ENCODE peak calls at places on chromosomes 2 and 18, in six cellular contexts. One of them, this sample, is unnamed.

GRCh38 chr2:105337122-105338019 is at the start of gene C2orf49:
- DNase-seq in cardiac muscle cell: peak; percentile 96
- DNase-seq in Peyer's patch: peak; percentile 93
- DNase-seq in astrocyte: peak; percentile 73
- DNase-seq in lung: peak; percentile 89
- DNase-seq in GM23338: peak; percentile 96
- DNase-seq in this sample: peak; percentile 88

GRCh38 chr2:14634223-14634884 is 1.8 kb downstream of the LRATD1 start:
- DNase-seq in cardiac muscle cell: peak; percentile 89
- DNase-seq in Peyer's patch: peak; percentile 93
- DNase-seq in astrocyte: peak; percentile 61
- DNase-seq in lung: peak; percentile 83
- DNase-seq in GM23338: peak; percentile 89
- DNase-seq in this sample: peak; percentile 93

GRCh38 chr2:168246072-168246482 is 1.3 kb downstream of the STK39 start:
- DNase-seq in cardiac muscle cell: no peak
- DNase-seq in Peyer's patch: no peak
- DNase-seq in astrocyte: peak; percentile 16
- DNase-seq in lung: no peak
- DNase-seq in GM23338: peak; percentile 67
- DNase-seq in this sample: no peak

GRCh38 chr2:75100011-75100680 is 99.2 kb downstream of the TACR1 start:
- DNase-seq in cardiac muscle cell: no peak
- DNase-seq in Peyer's patch: no peak
- DNase-seq in astrocyte: peak; percentile 96
- DNase-seq in lung: no peak
- DNase-seq in GM23338: no peak
- DNase-seq in this sample: no peak

GRCh38 chr2:40033781-40034180 is 254.7 kb upstream of the THUMPD2 start:
- DNase-seq in cardiac muscle cell: no peak
- DNase-seq in Peyer's patch: no peak
- DNase-seq in astrocyte: no peak
- DNase-seq in lung: no peak
- DNase-seq in GM23338: no peak
- DNase-seq in this sample: no peak

GRCh38 chr2:58535182-58535581 is 294.1 kb upstream of the FANCL start:
- DNase-seq in cardiac muscle cell: peak; percentile 49
- DNase-seq in Peyer's patch: no peak
- DNase-seq in astrocyte: no peak
- DNase-seq in lung: no peak
- DNase-seq in GM23338: peak; percentile 65
- DNase-seq in this sample: no peak

GRCh38 chr18:45539383-45539960 is 75.8 kb upstream of the SLC14A2 start:
- DNase-seq in cardiac muscle cell: no peak
- DNase-seq in Peyer's patch: no peak
- DNase-seq in astrocyte: no peak
- DNase-seq in lung: no peak
- DNase-seq in GM23338: no peak
- DNase-seq in this sample: no peak

GRCh38 chr2:55862673-55863390 is 60.8 kb downstream of the EFEMP1 start:
- DNase-seq in cardiac muscle cell: no peak
- DNase-seq in Peyer's patch: peak; percentile 50
- DNase-seq in astrocyte: peak; percentile 100
- DNase-seq in lung: peak; percentile 64
- DNase-seq in GM23338: no peak
- DNase-seq in this sample: peak; percentile 33

GRCh38 chr2:84807063-84807485 is 73.8 kb downstream of the TRABD2A start:
- DNase-seq in cardiac muscle cell: no peak
- DNase-seq in Peyer's patch: peak; percentile 57
- DNase-seq in astrocyte: peak; percentile 99
- DNase-seq in lung: peak; percentile 81
- DNase-seq in GM23338: no peak
- DNase-seq in this sample: peak; percentile 60

GRCh38 chr2:202718614-202719013 is 83.8 kb downstream of the FAM117B start:
- DNase-seq in cardiac muscle cell: no peak
- DNase-seq in Peyer's patch: no peak
- DNase-seq in astrocyte: peak; percentile 44
- DNase-seq in lung: no peak
- DNase-seq in GM23338: no peak
- DNase-seq in this sample: no peak

GRCh38 chr18:69469444-69469919 is 68.8 kb downstream of the DOK6 start:
- DNase-seq in cardiac muscle cell: no peak
- DNase-seq in Peyer's patch: no peak
- DNase-seq in astrocyte: no peak
- DNase-seq in lung: no peak
- DNase-seq in GM23338: peak; percentile 80
- DNase-seq in this sample: no peak

GRCh38 chr2:40758778-40759177 is 306.9 kb upstream of the SLC8A1 start:
- DNase-seq in cardiac muscle cell: no peak
- DNase-seq in Peyer's patch: no peak
- DNase-seq in astrocyte: no peak
- DNase-seq in lung: no peak
- DNase-seq in GM23338: no peak
- DNase-seq in this sample: no peak

GRCh38 chr2:163610817-163611556 is 124.8 kb downstream of the FIGN start:
- DNase-seq in cardiac muscle cell: no peak
- DNase-seq in Peyer's patch: no peak
- DNase-seq in astrocyte: no peak
- DNase-seq in lung: no peak
- DNase-seq in GM23338: peak; percentile 64
- DNase-seq in this sample: no peak

GRCh38 chr2:217371681-217372297 is 511.9 kb upstream of the TNP1 start:
- DNase-seq in cardiac muscle cell: no peak
- DNase-seq in Peyer's patch: no peak
- DNase-seq in astrocyte: peak; percentile 48
- DNase-seq in lung: no peak
- DNase-seq in GM23338: no peak
- DNase-seq in this sample: no peak

GRCh38 chr2:160220545-160221009 is 20.5 kb upstream of the ITGB6 start:
- DNase-seq in cardiac muscle cell: no peak
- DNase-seq in Peyer's patch: no peak
- DNase-seq in astrocyte: no peak
- DNase-seq in lung: no peak
- DNase-seq in GM23338: peak; percentile 14
- DNase-seq in this sample: no peak

GRCh38 chr2:157492189-157492773 is 48.4 kb upstream of the CYTIP start:
- DNase-seq in cardiac muscle cell: peak; percentile 73
- DNase-seq in Peyer's patch: peak; percentile 88
- DNase-seq in astrocyte: peak; percentile 30
- DNase-seq in lung: peak; percentile 58
- DNase-seq in GM23338: peak; percentile 79
- DNase-seq in this sample: peak; percentile 72

GRCh38 chr18:57947117-57947516 is 96.9 kb upstream of the NEDD4L start:
- DNase-seq in cardiac muscle cell: no peak
- DNase-seq in Peyer's patch: no peak
- DNase-seq in astrocyte: no peak
- DNase-seq in lung: no peak
- DNase-seq in GM23338: no peak
- DNase-seq in this sample: no peak

GRCh38 chr2:239059854-239060253 is 212.0 kb downstream of the TWIST2 start:
- DNase-seq in cardiac muscle cell: no peak
- DNase-seq in Peyer's patch: no peak
- DNase-seq in astrocyte: no peak
- DNase-seq in lung: no peak
- DNase-seq in GM23338: no peak
- DNase-seq in this sample: no peak

GRCh38 chr2:63050186-63050915 is at the start of gene OTX1:
- DNase-seq in cardiac muscle cell: peak; percentile 78
- DNase-seq in Peyer's patch: peak; percentile 66
- DNase-seq in astrocyte: no peak
- DNase-seq in lung: peak; percentile 68
- DNase-seq in GM23338: peak; percentile 90
- DNase-seq in this sample: peak; percentile 78

GRCh38 chr18:63199743-63200241 is 119.8 kb downstream of the BCL2 start:
- DNase-seq in cardiac muscle cell: no peak
- DNase-seq in Peyer's patch: no peak
- DNase-seq in astrocyte: no peak
- DNase-seq in lung: no peak
- DNase-seq in GM23338: no peak
- DNase-seq in this sample: no peak

GRCh38 chr18:52339891-52340371 is at the start of gene DCC:
- DNase-seq in cardiac muscle cell: peak; percentile 76
- DNase-seq in Peyer's patch: peak; percentile 45
- DNase-seq in astrocyte: peak; percentile 58
- DNase-seq in lung: peak; percentile 34
- DNase-seq in GM23338: peak; percentile 82
- DNase-seq in this sample: peak; percentile 38

GRCh38 chr2:20447437-20448245 is 767 bp downstream of the RHOB start:
- DNase-seq in cardiac muscle cell: peak; percentile 50
- DNase-seq in Peyer's patch: peak; percentile 67
- DNase-seq in astrocyte: no peak
- DNase-seq in lung: peak; percentile 49
- DNase-seq in GM23338: peak; percentile 53
- DNase-seq in this sample: peak; percentile 57

GRCh38 chr2:50957880-50958279 is 74.1 kb downstream of the NRXN1 start:
- DNase-seq in cardiac muscle cell: no peak
- DNase-seq in Peyer's patch: no peak
- DNase-seq in astrocyte: peak; percentile 42
- DNase-seq in lung: no peak
- DNase-seq in GM23338: no peak
- DNase-seq in this sample: no peak

GRCh38 chr18:34261865-34262780 is 37.4 kb upstream of the NOL4 start:
- DNase-seq in cardiac muscle cell: no peak
- DNase-seq in Peyer's patch: no peak
- DNase-seq in astrocyte: no peak
- DNase-seq in lung: no peak
- DNase-seq in GM23338: no peak
- DNase-seq in this sample: no peak

GRCh38 chr2:86308984-86309695 is 28.3 kb downstream of the REEP1 start:
- DNase-seq in cardiac muscle cell: peak; percentile 61
- DNase-seq in Peyer's patch: no peak
- DNase-seq in astrocyte: no peak
- DNase-seq in lung: no peak
- DNase-seq in GM23338: no peak
- DNase-seq in this sample: no peak

GRCh38 chr2:46801731-46802664 is 113.6 kb downstream of the MCFD2 start:
- DNase-seq in cardiac muscle cell: no peak
- DNase-seq in Peyer's patch: peak; percentile 15
- DNase-seq in astrocyte: peak; percentile 71
- DNase-seq in lung: peak; percentile 30
- DNase-seq in GM23338: no peak
- DNase-seq in this sample: no peak

GRCh38 chr2:190843874-190844699 is 36.5 kb upstream of the GLS start:
- DNase-seq in cardiac muscle cell: no peak
- DNase-seq in Peyer's patch: no peak
- DNase-seq in astrocyte: peak; percentile 64
- DNase-seq in lung: no peak
- DNase-seq in GM23338: no peak
- DNase-seq in this sample: no peak

GRCh38 chr18:42931501-42931900 is 184.0 kb downstream of the RIT2 start:
- DNase-seq in cardiac muscle cell: no peak
- DNase-seq in Peyer's patch: no peak
- DNase-seq in astrocyte: peak; percentile 87
- DNase-seq in lung: no peak
- DNase-seq in GM23338: no peak
- DNase-seq in this sample: no peak

DNA sequence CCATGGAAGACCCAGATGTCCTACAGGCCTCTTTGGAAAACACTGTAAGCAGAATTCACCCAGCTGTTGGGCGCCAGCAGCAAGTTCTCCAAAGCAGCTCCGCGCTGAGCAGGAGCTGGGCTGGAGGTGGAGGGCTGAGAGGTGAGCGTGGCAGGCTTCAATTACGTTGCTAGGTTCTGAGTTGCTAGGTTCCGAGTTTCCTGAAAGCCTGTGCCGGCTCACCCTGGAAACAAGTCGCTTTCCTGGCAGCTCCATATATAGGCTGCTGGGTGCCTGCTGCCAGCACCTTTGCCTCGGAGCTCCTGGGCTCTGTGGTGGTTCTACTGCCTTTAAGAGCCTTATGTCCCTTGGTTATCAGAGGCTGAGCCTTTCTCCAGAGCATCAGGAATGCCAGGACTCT is 14.4 kb upstream of the EGR4 start:
- DNase-seq in cardiac muscle cell: no peak
- DNase-seq in Peyer's patch: no peak
- DNase-seq in astrocyte: no peak
- DNase-seq in lung: no peak
- DNase-seq in GM23338: no peak
- DNase-seq in this sample: no peak
- H3K27me3 ChIP-seq in cardiac muscle cell: peaks cover 35% of the 10 kb centered on the region
- H3K27me3 ChIP-seq in Peyer's patch: no peaks in the 10 kb centered on the region
- H3K27me3 ChIP-seq in astrocyte: peaks cover 23% of the 10 kb centered on the region
- H3K27me3 ChIP-seq in lung: no peaks in the 10 kb centered on the region
- H3K27me3 ChIP-seq in GM23338: no peaks in the 10 kb centered on the region
- H3K27me3 ChIP-seq in this sample: no peaks in the 10 kb centered on the region

DNA sequence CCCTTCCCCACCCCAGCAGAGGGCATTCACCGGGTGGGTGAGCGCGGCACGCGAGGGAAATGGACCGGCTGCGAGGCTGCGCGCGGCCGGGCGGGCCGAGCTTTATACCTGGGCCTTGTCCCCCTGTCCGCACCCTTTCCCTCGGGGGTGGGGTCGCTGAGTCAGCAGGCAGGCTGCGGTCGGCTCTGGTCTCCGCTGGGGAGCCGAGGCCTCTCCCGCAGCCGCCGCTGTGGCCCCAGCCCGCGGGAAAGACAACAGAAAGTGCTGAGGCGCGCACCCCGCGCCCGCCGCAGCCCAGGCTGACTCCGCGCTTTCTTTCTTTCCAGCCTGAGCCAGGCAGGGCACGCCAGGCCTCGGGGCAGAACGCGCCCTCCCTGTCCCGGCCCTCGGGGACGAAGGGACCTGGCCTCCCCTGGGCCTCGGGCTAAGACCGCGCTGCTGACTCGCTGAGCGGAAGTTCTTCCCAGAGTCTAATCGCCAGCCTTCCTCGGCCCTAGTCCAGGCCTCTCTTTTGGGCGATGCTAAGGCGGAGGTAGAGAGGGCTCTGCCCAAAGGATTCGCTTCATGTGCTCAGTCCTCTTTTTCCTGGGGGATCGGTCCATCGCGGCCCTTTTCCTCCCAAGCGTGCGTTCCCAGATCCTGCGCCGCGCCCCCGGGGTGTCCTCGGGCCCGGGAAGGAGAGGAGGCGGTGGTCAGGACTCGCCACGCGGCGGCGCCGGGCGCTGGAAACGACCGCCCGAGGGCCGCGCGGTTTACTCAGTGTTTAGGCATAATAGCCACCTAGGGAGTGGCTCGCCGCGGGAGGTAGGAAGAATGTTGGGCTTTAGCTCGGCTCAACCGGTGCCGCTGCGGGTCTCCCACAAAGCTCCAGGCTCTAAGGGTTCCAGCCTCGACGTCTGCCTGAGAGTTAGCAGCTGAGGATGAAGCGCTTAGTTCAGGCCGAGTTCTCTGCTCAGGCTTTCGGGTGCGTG is at the start of gene CRYBA2:
- DNase-seq in cardiac muscle cell: no peak
- DNase-seq in Peyer's patch: no peak
- DNase-seq in astrocyte: no peak
- DNase-seq in lung: no peak
- DNase-seq in GM23338: peak; percentile 59
- DNase-seq in this sample: no peak
- H3K27me3 ChIP-seq in cardiac muscle cell: peaks cover 89% of the 10 kb centered on the region
- H3K27me3 ChIP-seq in Peyer's patch: peaks cover 59% of the 10 kb centered on the region
- H3K27me3 ChIP-seq in astrocyte: peaks cover 83% of the 10 kb centered on the region
- H3K27me3 ChIP-seq in lung: peaks cover 5% of the 10 kb centered on the region
- H3K27me3 ChIP-seq in GM23338: peaks cover 100% of the 10 kb centered on the region
- H3K27me3 ChIP-seq in this sample: peaks cover 31% of the 10 kb centered on the region

GRCh38 chr2:229714736-229715541 is 584 bp upstream of the DNER start:
- DNase-seq in cardiac muscle cell: peak; percentile 87
- DNase-seq in Peyer's patch: peak; percentile 52
- DNase-seq in astrocyte: peak; percentile 57
- DNase-seq in lung: peak; percentile 44
- DNase-seq in GM23338: peak; percentile 92
- DNase-seq in this sample: peak; percentile 51
- H3K27me3 ChIP-seq in cardiac muscle cell: peaks cover 100% of the 10 kb centered on the region
- H3K27me3 ChIP-seq in Peyer's patch: peaks cover 16% of the 10 kb centered on the region
- H3K27me3 ChIP-seq in astrocyte: peaks cover 42% of the 10 kb centered on the region
- H3K27me3 ChIP-seq in lung: peaks cover 19% of the 10 kb centered on the region
- H3K27me3 ChIP-seq in GM23338: peaks cover 38% of the 10 kb centered on the region
- H3K27me3 ChIP-seq in this sample: peaks cover 13% of the 10 kb centered on the region

GRCh38 chr2:2862386-2862785 is 515.2 kb downstream of the EIPR1 start:
- DNase-seq in cardiac muscle cell: no peak
- DNase-seq in Peyer's patch: no peak
- DNase-seq in astrocyte: no peak
- DNase-seq in lung: no peak
- DNase-seq in GM23338: no peak
- DNase-seq in this sample: no peak
- H3K27me3 ChIP-seq in cardiac muscle cell: no peaks in the 10 kb centered on the region
- H3K27me3 ChIP-seq in Peyer's patch: no peaks in the 10 kb centered on the region
- H3K27me3 ChIP-seq in astrocyte: no peaks in the 10 kb centered on the region
- H3K27me3 ChIP-seq in lung: no peaks in the 10 kb centered on the region
- H3K27me3 ChIP-seq in GM23338: no peaks in the 10 kb centered on the region
- H3K27me3 ChIP-seq in this sample: no peaks in the 10 kb centered on the region